ENCODE peak calls at places on chromosome 20, in ten cellular contexts. Q is lower lobe of right lung; D is adrenal gland; I is CD8-positive, alpha-beta memory T cell; T is heart left ventricle; B is GM23338; P is body of pancreas; R is OCI-LY7; J is mucosa of descending colon; Y is aorta. C is an unnamed sample. For H3K4me1, the result is how much of the 10 kb centered on the place peaks cover.

GRCh38 chr20:21102252-21102609 is 3.9 kb downstream of the LINC00237 start:
- DNase-seq in I (no peak), B (peak), Y (no peak), P (no peak), J (peak), T (no peak), R (no peak), D (no peak), Q (peak), C (peak)

GRCh38 chr20:63295846-63296245 is 2.9 kb downstream of the COL20A1 start:
- DNase-seq in B (peak), P (no peak), D (no peak), R (no peak), Y (no peak), J (no peak), T (no peak), I (no peak), Q (no peak), C (peak)

GRCh38 chr20:57402206-57403125 is 11.3 kb downstream of the RBM38 start:
- DNase-seq in D (no peak), B (no peak), R (no peak), Q (peak), P (no peak), J (no peak), Y (peak), T (peak), I (peak), C (no peak)

GRCh38 chr20:41631826-41632225 is 13.6 kb upstream of the CHD6 start:
- DNase-seq in Y (peak), J (peak), B (no peak), P (peak), I (no peak), R (no peak), D (peak), T (peak), Q (no peak), C (peak)

GRCh38 chr20:20734475-20734948 is 22.1 kb upstream of the RALGAPA2 start:
- DNase-seq in B (peak), R (no peak), Q (no peak), J (no peak), D (no peak), T (no peak), I (peak), Y (no peak), P (no peak), C (no peak)

GRCh38 chr20:33653900-33654596 is 8.1 kb upstream of the C20orf144 start:
- DNase-seq in T (no peak), P (peak), Q (peak), R (no peak), B (peak), D (peak), I (no peak), J (peak), Y (peak), C (no peak)

GRCh38 chr20:61357119-61357518 is 105.1 kb downstream of the CDH4 start:
- DNase-seq in J (no peak), Y (no peak), D (no peak), P (no peak), Q (no peak), R (no peak), T (no peak), I (no peak), B (no peak), C (no peak)

GRCh38 chr20:40757087-40757486 is 68.1 kb upstream of the MAFB start:
- DNase-seq in B (no peak), T (no peak), J (no peak), Y (no peak), I (peak), R (peak), D (no peak), P (no peak), Q (no peak), C (no peak)

GRCh38 chr20:19074828-19075516 is 137.5 kb upstream of the SLC24A3 start:
- DNase-seq in Y (no peak), Q (peak), D (no peak), B (no peak), R (no peak), I (peak), J (no peak), P (peak), T (no peak), C (no peak)

GRCh38 chr20:46774943-46775560 is 65.6 kb downstream of the SLC2A10 start:
- DNase-seq in I (no peak), P (no peak), B (no peak), D (no peak), R (no peak), J (no peak), T (no peak), Q (no peak), Y (no peak), C (no peak)

GRCh38 chr20:13610205-13610604 is 28.5 kb downstream of the TASP1 start:
- DNase-seq in B (peak), J (no peak), T (no peak), Q (no peak), I (peak), Y (no peak), P (no peak), R (peak), D (no peak), C (no peak)

GRCh38 chr20:1086273-1087213 is 31.9 kb upstream of the PSMF1 start:
- DNase-seq in P (no peak), I (no peak), T (no peak), B (peak), Y (no peak), R (no peak), Q (no peak), D (no peak), J (no peak), C (no peak)

GRCh38 chr20:1085515-1086272 is 32.7 kb upstream of the PSMF1 start:
- DNase-seq in J (no peak), B (no peak), Y (no peak), Q (no peak), T (no peak), R (no peak), P (no peak), D (no peak), I (no peak), C (no peak)

GRCh38 chr20:1087311-1087710 is 31.1 kb upstream of the PSMF1 start:
- DNase-seq in D (no peak), R (no peak), J (no peak), B (no peak), P (no peak), Y (no peak), T (no peak), Q (no peak), I (no peak), C (no peak)

GRCh38 chr20:1083431-1084080 is 34.8 kb upstream of the PSMF1 start:
- DNase-seq in R (no peak), I (no peak), Y (no peak), T (no peak), P (no peak), D (no peak), B (peak), J (no peak), Q (no peak), C (no peak)
- H3K4me1 ChIP-seq in R (under half), I (under half), Y (under half), T (under half), P (under half), D (under half), B (under half), J (under half), Q (under half), C (under half)

DNA sequence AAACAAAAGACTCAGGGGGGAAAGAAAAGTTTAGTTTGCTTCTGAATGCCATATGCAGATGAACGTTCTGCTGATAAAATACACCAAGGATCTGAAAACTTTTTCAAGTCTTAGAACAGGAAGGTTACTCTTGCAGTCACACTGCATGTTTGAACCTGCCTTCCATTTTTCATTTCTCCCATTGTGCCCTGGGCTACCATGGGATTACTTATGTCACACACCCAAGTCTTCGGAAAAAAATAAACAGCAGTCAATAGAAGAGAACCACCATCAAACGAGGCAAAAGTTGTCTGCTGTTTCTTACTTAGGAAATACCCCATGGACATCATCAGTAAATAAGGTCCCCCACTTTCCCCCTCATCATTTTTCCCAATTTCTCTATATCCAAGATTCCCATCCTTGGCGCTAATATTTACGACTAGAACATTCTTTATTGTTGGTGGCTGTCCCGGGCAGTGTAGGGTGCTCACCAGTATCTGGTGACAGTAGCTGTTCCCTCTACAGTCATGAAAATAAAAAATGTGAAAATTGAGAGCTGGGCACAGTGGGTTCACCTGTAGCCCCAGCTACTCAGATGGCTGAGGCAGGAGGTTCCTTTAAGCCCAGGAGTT is 202.5 kb downstream of the BCAS1 start:
- DNase-seq in Q (no peak), T (no peak), J (no peak), P (no peak), R (peak), I (no peak), Y (no peak), D (no peak), B (peak), C (no peak)
- H3K4me1 ChIP-seq in Q (under half), T (under half), J (half or more), P (half or more), R (half or more), I (half or more), Y (under half), D (under half), B (half or more), C (under half)

DNA sequence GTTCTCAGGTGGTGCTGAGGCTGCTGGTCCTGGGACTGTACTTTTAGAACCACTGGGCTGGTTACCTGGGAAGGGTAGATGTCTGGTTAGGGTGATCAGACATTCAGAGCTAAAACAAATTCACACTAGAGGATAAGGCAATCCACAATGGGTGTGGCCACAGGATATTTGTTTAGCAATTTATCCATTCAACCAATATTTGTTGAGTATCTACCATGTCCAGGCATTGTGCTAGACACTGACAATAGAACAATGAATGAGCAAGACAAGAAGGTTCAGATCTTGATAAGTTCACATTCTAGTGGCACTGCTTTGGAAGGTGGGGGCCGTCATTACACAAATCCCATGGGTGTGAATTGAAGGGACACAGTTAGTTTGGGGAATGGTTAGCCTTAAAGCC is 131.7 kb downstream of the BCAS1 start:
- DNase-seq in R (no peak), P (no peak), I (no peak), D (no peak), Y (no peak), B (no peak), J (no peak), Q (no peak), T (no peak), C (no peak)
- H3K4me1 ChIP-seq in R (half or more), P (under half), I (under half), D (under half), Y (under half), B (under half), J (under half), Q (half or more), T (under half), C (under half)

DNA sequence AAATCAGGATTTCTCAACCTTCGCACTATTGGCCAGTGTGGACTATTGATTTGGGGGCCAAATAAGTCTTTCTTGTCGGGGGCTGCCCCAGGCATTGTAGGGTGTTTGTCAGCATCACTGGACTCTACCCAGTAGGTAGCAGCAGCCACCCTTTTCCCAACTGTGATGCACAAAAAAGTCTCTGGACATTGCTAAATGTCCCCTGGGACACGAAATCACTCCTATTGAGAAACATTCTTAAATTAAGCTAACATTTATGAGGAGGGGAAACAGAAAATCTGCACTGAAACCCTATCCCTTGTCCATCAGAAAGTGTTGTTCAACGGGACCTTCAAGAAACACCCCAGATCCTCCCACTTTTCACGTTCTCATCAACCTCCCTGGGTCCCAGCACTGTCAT is 54.2 kb downstream of the NFATC2 start:
- DNase-seq in T (no peak), Y (no peak), D (no peak), B (no peak), R (no peak), J (no peak), P (no peak), Q (no peak), I (no peak), C (no peak)
- H3K4me1 ChIP-seq in T (under half), Y (under half), D (under half), B (under half), R (under half), J (under half), P (under half), Q (under half), I (under half), C (under half)

GRCh38 chr20:32333181-32333987 is 24.7 kb upstream of the ASXL1 start:
- DNase-seq in Q (no peak), R (no peak), J (no peak), I (no peak), Y (no peak), B (no peak), D (no peak), T (no peak), P (no peak), C (no peak)
- H3K4me1 ChIP-seq in Q (half or more), R (under half), J (under half), I (under half), Y (under half), B (under half), D (under half), T (under half), P (half or more), C (under half)

GRCh38 chr20:51532577-51533191 is 9.8 kb downstream of the NFATC2 start:
- DNase-seq in P (peak), Q (peak), J (no peak), R (no peak), Y (peak), B (no peak), I (no peak), D (peak), T (peak), C (peak)
- H3K4me1 ChIP-seq in P (under half), Q (under half), J (under half), R (half or more), Y (under half), B (under half), I (half or more), D (under half), T (under half), C (under half)

DNA sequence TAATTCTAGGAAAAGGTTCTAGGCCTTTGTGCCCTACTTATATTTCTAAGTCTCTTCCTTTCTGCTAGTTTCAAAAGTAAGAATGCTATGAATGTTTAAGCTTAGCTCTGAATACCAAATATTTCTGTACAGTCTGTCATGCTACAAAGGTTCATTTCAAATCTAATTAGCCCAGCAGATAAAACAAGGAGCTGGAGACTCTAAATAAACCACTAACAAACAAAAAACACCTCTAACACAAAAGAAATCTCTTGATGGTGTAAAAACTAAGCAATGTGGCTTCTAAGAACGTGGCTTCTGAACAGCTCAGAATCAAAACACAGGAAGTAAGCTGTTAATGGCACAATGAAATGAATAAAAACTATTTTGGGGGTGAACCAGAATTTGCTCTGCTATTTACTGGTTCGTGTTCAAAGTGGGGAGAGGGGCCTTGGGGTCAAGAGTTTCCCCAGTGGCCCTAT is 198.3 kb downstream of the BCAS1 start:
- DNase-seq in P (no peak), B (no peak), I (peak), Q (no peak), D (no peak), Y (no peak), J (no peak), R (peak), T (no peak), C (no peak)
- H3K4me1 ChIP-seq in P (under half), B (half or more), I (half or more), Q (under half), D (under half), Y (under half), J (under half), R (half or more), T (under half), C (under half)

GRCh38 chr20:49692941-49693340 is 20.7 kb downstream of the B4GALT5 start:
- DNase-seq in I (no peak), Y (no peak), J (peak), Q (no peak), R (no peak), P (no peak), T (no peak), B (no peak), D (no peak), C (no peak)
- H3K4me1 ChIP-seq in I (under half), Y (under half), J (under half), Q (half or more), R (half or more), P (half or more), T (under half), B (half or more), D (half or more), C (under half)

DNA sequence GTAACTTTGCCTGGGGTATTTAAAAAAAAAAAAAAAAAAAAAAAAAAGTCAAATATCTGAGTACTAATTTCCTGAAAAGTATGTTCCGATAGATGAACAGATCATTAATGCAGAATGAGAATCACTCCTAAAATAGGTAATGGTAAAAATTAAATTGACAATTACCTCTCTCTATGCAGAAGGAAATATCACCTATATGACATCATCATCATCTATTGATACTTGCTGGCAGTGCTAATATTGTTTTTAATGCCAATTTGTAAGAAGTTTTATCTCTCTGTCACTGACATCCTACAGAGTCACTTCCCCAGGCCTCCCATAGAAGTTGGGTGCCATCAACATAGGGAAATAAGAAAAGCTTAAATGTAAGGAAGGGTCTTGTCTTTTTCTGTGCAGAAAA is 29.9 kb downstream of the ADNP start:
- DNase-seq in J (no peak), R (no peak), P (no peak), Q (no peak), Y (no peak), I (no peak), B (no peak), T (no peak), D (no peak), C (no peak)
- H3K4me1 ChIP-seq in J (under half), R (under half), P (under half), Q (under half), Y (under half), I (under half), B (under half), T (under half), D (under half), C (under half)

DNA sequence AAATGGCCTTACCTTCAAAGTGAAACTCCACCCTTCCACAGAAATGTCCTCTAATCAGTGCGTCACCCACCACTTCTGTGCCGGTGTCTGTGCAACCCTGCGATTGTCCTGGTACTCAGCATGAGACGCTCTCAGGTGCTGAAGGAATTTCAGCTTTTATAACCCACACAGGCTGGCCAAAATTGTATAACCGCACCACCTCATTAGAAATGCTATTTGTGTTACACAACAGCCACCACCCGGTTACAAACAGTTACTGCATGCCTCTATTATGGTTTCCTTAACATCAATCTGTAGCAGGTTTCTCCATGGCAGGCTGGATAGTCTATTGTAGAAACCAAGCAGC is 51.5 kb downstream of the SLC23A2 start:
- DNase-seq in I (no peak), B (peak), P (peak), R (peak), Q (no peak), J (peak), D (peak), Y (no peak), T (no peak), C (no peak)
- H3K4me1 ChIP-seq in I (under half), B (under half), P (under half), R (under half), Q (under half), J (under half), D (half or more), Y (under half), T (under half), C (under half)